ENCODE peak calls at places on chromosome 13, in ten cellular contexts. One of them, this sample, is unnamed.
A peak's percentile ranks its signal among the peaks of the same experiment; 100 is the strongest.

GRCh38 chr13:78022164-78022877 is 103.7 kb upstream of the EDNRB start:
- DNase-seq in heart left ventricle: peak; percentile 20
- DNase-seq in neural crest cell: no peak
- DNase-seq in IMR-90: peak; percentile 72
- DNase-seq in progenitor cell of endocrine pancreas: no peak
- DNase-seq in brain microvascular endothelial cell: peak; percentile 70
- DNase-seq in lower leg skin: peak; percentile 32
- DNase-seq in neural progenitor cell: no peak
- DNase-seq in tibial artery: no peak
- DNase-seq in fibroblast of lung: peak; percentile 40
- DNase-seq in this sample: peak; percentile 87

GRCh38 chr13:111114362-111115050 is 604 bp upstream of the ARHGEF7 start:
- DNase-seq in neural progenitor cell: peak; percentile 53
- DNase-seq in neural crest cell: peak; percentile 14
- DNase-seq in brain microvascular endothelial cell: peak; percentile 31
- DNase-seq in heart left ventricle: peak; percentile 46
- DNase-seq in tibial artery: peak; percentile 81
- DNase-seq in IMR-90: peak; percentile 43
- DNase-seq in fibroblast of lung: peak; percentile 36
- DNase-seq in lower leg skin: peak; percentile 40
- DNase-seq in progenitor cell of endocrine pancreas: peak; percentile 37
- DNase-seq in this sample: peak; percentile 21

GRCh38 chr13:47628666-47629065 is 372.4 kb downstream of the SUCLA2 start:
- DNase-seq in brain microvascular endothelial cell: peak; percentile 74
- DNase-seq in progenitor cell of endocrine pancreas: no peak
- DNase-seq in tibial artery: no peak
- DNase-seq in neural crest cell: no peak
- DNase-seq in fibroblast of lung: no peak
- DNase-seq in IMR-90: peak; percentile 21
- DNase-seq in neural progenitor cell: no peak
- DNase-seq in lower leg skin: no peak
- DNase-seq in heart left ventricle: no peak
- DNase-seq in this sample: peak; percentile 23

GRCh38 chr13:24605923-24606372 is 74.3 kb upstream of the ATP12A start:
- DNase-seq in tibial artery: no peak
- DNase-seq in neural crest cell: no peak
- DNase-seq in neural progenitor cell: peak; percentile 36
- DNase-seq in IMR-90: peak; percentile 11
- DNase-seq in heart left ventricle: no peak
- DNase-seq in brain microvascular endothelial cell: peak; percentile 18
- DNase-seq in lower leg skin: no peak
- DNase-seq in progenitor cell of endocrine pancreas: no peak
- DNase-seq in fibroblast of lung: peak; percentile 31
- DNase-seq in this sample: peak; percentile 50

GRCh38 chr13:50615234-50615633 is 228.3 kb downstream of the DLEU7 start:
- DNase-seq in heart left ventricle: no peak
- DNase-seq in neural progenitor cell: no peak
- DNase-seq in brain microvascular endothelial cell: no peak
- DNase-seq in tibial artery: no peak
- DNase-seq in neural crest cell: no peak
- DNase-seq in fibroblast of lung: no peak
- DNase-seq in IMR-90: no peak
- DNase-seq in progenitor cell of endocrine pancreas: no peak
- DNase-seq in lower leg skin: no peak
- DNase-seq in this sample: no peak

GRCh38 chr13:67008075-67008668 is 222.0 kb downstream of the PCDH9 start:
- DNase-seq in heart left ventricle: no peak
- DNase-seq in fibroblast of lung: peak; percentile 3
- DNase-seq in brain microvascular endothelial cell: no peak
- DNase-seq in neural progenitor cell: no peak
- DNase-seq in tibial artery: no peak
- DNase-seq in IMR-90: no peak
- DNase-seq in neural crest cell: no peak
- DNase-seq in lower leg skin: no peak
- DNase-seq in progenitor cell of endocrine pancreas: no peak
- DNase-seq in this sample: no peak

GRCh38 chr13:27619093-27619705 is 1.1 kb downstream of the LNX2 start:
- DNase-seq in fibroblast of lung: peak; percentile 63
- DNase-seq in neural crest cell: no peak
- DNase-seq in IMR-90: peak; percentile 55
- DNase-seq in lower leg skin: no peak
- DNase-seq in heart left ventricle: no peak
- DNase-seq in progenitor cell of endocrine pancreas: no peak
- DNase-seq in neural progenitor cell: no peak
- DNase-seq in brain microvascular endothelial cell: no peak
- DNase-seq in tibial artery: no peak
- DNase-seq in this sample: peak; percentile 36

GRCh38 chr13:27851049-27851448 is 58.8 kb downstream of the GSX1 start:
- DNase-seq in fibroblast of lung: no peak
- DNase-seq in brain microvascular endothelial cell: no peak
- DNase-seq in tibial artery: no peak
- DNase-seq in neural crest cell: no peak
- DNase-seq in heart left ventricle: no peak
- DNase-seq in neural progenitor cell: no peak
- DNase-seq in lower leg skin: no peak
- DNase-seq in IMR-90: no peak
- DNase-seq in progenitor cell of endocrine pancreas: no peak
- DNase-seq in this sample: no peak

GRCh38 chr13:73059460-73060250 is 850 bp downstream of the KLF5 start:
- DNase-seq in IMR-90: peak; percentile 10
- DNase-seq in brain microvascular endothelial cell: no peak
- DNase-seq in fibroblast of lung: no peak
- DNase-seq in neural progenitor cell: peak; percentile 87
- DNase-seq in lower leg skin: no peak
- DNase-seq in heart left ventricle: peak; percentile 40
- DNase-seq in progenitor cell of endocrine pancreas: peak; percentile 63
- DNase-seq in neural crest cell: peak; percentile 31
- DNase-seq in tibial artery: peak; percentile 75
- DNase-seq in this sample: no peak

GRCh38 chr13:43348397-43348796 is 325.0 kb downstream of the DNAJC15 start:
- DNase-seq in fibroblast of lung: no peak
- DNase-seq in heart left ventricle: no peak
- DNase-seq in neural crest cell: no peak
- DNase-seq in tibial artery: no peak
- DNase-seq in progenitor cell of endocrine pancreas: no peak
- DNase-seq in neural progenitor cell: no peak
- DNase-seq in brain microvascular endothelial cell: peak; percentile 59
- DNase-seq in lower leg skin: no peak
- DNase-seq in IMR-90: peak; percentile 62
- DNase-seq in this sample: peak; percentile 92

GRCh38 chr13:76884167-76884566 is 2.0 kb downstream of the KCTD12 start:
- DNase-seq in lower leg skin: no peak
- DNase-seq in neural crest cell: no peak
- DNase-seq in neural progenitor cell: peak; percentile 49
- DNase-seq in fibroblast of lung: peak; percentile 68
- DNase-seq in heart left ventricle: peak; percentile 31
- DNase-seq in tibial artery: no peak
- DNase-seq in progenitor cell of endocrine pancreas: no peak
- DNase-seq in brain microvascular endothelial cell: peak; percentile 29
- DNase-seq in IMR-90: no peak
- DNase-seq in this sample: peak; percentile 38

GRCh38 chr13:35994131-35994966 is 136.8 kb downstream of the DCLK1 start:
- DNase-seq in tibial artery: peak; percentile 86
- DNase-seq in neural crest cell: no peak
- DNase-seq in neural progenitor cell: no peak
- DNase-seq in lower leg skin: no peak
- DNase-seq in brain microvascular endothelial cell: peak; percentile 94
- DNase-seq in heart left ventricle: peak; percentile 71
- DNase-seq in progenitor cell of endocrine pancreas: no peak
- DNase-seq in fibroblast of lung: peak; percentile 99
- DNase-seq in IMR-90: peak; percentile 4
- DNase-seq in this sample: peak; percentile 75

GRCh38 chr13:78820541-78820940 is 161.6 kb upstream of the OBI1 start:
- DNase-seq in lower leg skin: no peak
- DNase-seq in IMR-90: no peak
- DNase-seq in heart left ventricle: no peak
- DNase-seq in tibial artery: no peak
- DNase-seq in fibroblast of lung: no peak
- DNase-seq in brain microvascular endothelial cell: no peak
- DNase-seq in progenitor cell of endocrine pancreas: no peak
- DNase-seq in neural crest cell: no peak
- DNase-seq in neural progenitor cell: peak; percentile 25
- DNase-seq in this sample: no peak

GRCh38 chr13:109576331-109576813 is 210.0 kb downstream of the IRS2 start:
- DNase-seq in heart left ventricle: no peak
- DNase-seq in lower leg skin: no peak
- DNase-seq in progenitor cell of endocrine pancreas: no peak
- DNase-seq in tibial artery: no peak
- DNase-seq in neural crest cell: no peak
- DNase-seq in fibroblast of lung: peak; percentile 52
- DNase-seq in brain microvascular endothelial cell: peak; percentile 10
- DNase-seq in neural progenitor cell: no peak
- DNase-seq in IMR-90: no peak
- DNase-seq in this sample: peak; percentile 23

GRCh38 chr13:51122868-51123267 is 11.8 kb upstream of the C13orf42 start:
- DNase-seq in heart left ventricle: no peak
- DNase-seq in tibial artery: no peak
- DNase-seq in neural crest cell: no peak
- DNase-seq in fibroblast of lung: no peak
- DNase-seq in brain microvascular endothelial cell: no peak
- DNase-seq in neural progenitor cell: no peak
- DNase-seq in lower leg skin: no peak
- DNase-seq in IMR-90: no peak
- DNase-seq in progenitor cell of endocrine pancreas: no peak
- DNase-seq in this sample: no peak

GRCh38 chr13:72820898-72821279 is 39.0 kb downstream of the PIBF1 start:
- DNase-seq in heart left ventricle: no peak
- DNase-seq in fibroblast of lung: no peak
- DNase-seq in IMR-90: no peak
- DNase-seq in neural crest cell: no peak
- DNase-seq in progenitor cell of endocrine pancreas: no peak
- DNase-seq in brain microvascular endothelial cell: no peak
- DNase-seq in lower leg skin: no peak
- DNase-seq in neural progenitor cell: no peak
- DNase-seq in tibial artery: no peak
- DNase-seq in this sample: no peak

GRCh38 chr13:101785858-101786257 is 333.4 kb downstream of the ITGBL1 start:
- DNase-seq in IMR-90: peak; percentile 3
- DNase-seq in tibial artery: no peak
- DNase-seq in brain microvascular endothelial cell: peak; percentile 43
- DNase-seq in fibroblast of lung: peak; percentile 27
- DNase-seq in neural crest cell: peak; percentile 2
- DNase-seq in progenitor cell of endocrine pancreas: no peak
- DNase-seq in lower leg skin: no peak
- DNase-seq in neural progenitor cell: peak; percentile 64
- DNase-seq in heart left ventricle: peak; percentile 21
- DNase-seq in this sample: peak; percentile 25

GRCh38 chr13:64088491-64088890 is 2672.8 kb upstream of the PCDH20 start:
- DNase-seq in lower leg skin: no peak
- DNase-seq in fibroblast of lung: no peak
- DNase-seq in neural progenitor cell: no peak
- DNase-seq in progenitor cell of endocrine pancreas: no peak
- DNase-seq in IMR-90: no peak
- DNase-seq in neural crest cell: no peak
- DNase-seq in brain microvascular endothelial cell: no peak
- DNase-seq in tibial artery: no peak
- DNase-seq in heart left ventricle: no peak
- DNase-seq in this sample: no peak

GRCh38 chr13:66405908-66406802 is 824.0 kb downstream of the PCDH9 start:
- DNase-seq in fibroblast of lung: peak; percentile 87
- DNase-seq in neural crest cell: no peak
- DNase-seq in brain microvascular endothelial cell: peak; percentile 37
- DNase-seq in heart left ventricle: no peak
- DNase-seq in tibial artery: no peak
- DNase-seq in lower leg skin: no peak
- DNase-seq in progenitor cell of endocrine pancreas: no peak
- DNase-seq in neural progenitor cell: peak; percentile 37
- DNase-seq in IMR-90: peak; percentile 65
- DNase-seq in this sample: peak; percentile 55

GRCh38 chr13:28659611-28659970 is 661 bp downstream of the POMP start:
- DNase-seq in brain microvascular endothelial cell: peak; percentile 37
- DNase-seq in fibroblast of lung: peak; percentile 57
- DNase-seq in IMR-90: peak; percentile 75
- DNase-seq in progenitor cell of endocrine pancreas: no peak
- DNase-seq in tibial artery: no peak
- DNase-seq in heart left ventricle: no peak
- DNase-seq in neural progenitor cell: no peak
- DNase-seq in lower leg skin: no peak
- DNase-seq in neural crest cell: no peak
- DNase-seq in this sample: peak; percentile 59

GRCh38 chr13:73865027-73865426 is 269.2 kb downstream of the KLF12 start:
- DNase-seq in tibial artery: no peak
- DNase-seq in fibroblast of lung: no peak
- DNase-seq in brain microvascular endothelial cell: no peak
- DNase-seq in neural crest cell: no peak
- DNase-seq in IMR-90: no peak
- DNase-seq in neural progenitor cell: no peak
- DNase-seq in heart left ventricle: no peak
- DNase-seq in progenitor cell of endocrine pancreas: no peak
- DNase-seq in lower leg skin: no peak
- DNase-seq in this sample: no peak

GRCh38 chr13:46603165-46603603 is 50.2 kb downstream of the LRCH1 start:
- DNase-seq in IMR-90: no peak
- DNase-seq in tibial artery: no peak
- DNase-seq in fibroblast of lung: no peak
- DNase-seq in progenitor cell of endocrine pancreas: no peak
- DNase-seq in heart left ventricle: no peak
- DNase-seq in neural progenitor cell: peak; percentile 30
- DNase-seq in lower leg skin: no peak
- DNase-seq in brain microvascular endothelial cell: no peak
- DNase-seq in neural crest cell: no peak
- DNase-seq in this sample: no peak
- TF ChIP-seq CTCF in IMR-90: peak; percentile 18
- TF ChIP-seq CTCF in tibial artery: no peak
- TF ChIP-seq CTCF in fibroblast of lung: peak; percentile 33
- TF ChIP-seq CTCF in progenitor cell of endocrine pancreas: peak; percentile 21
- TF ChIP-seq CTCF in heart left ventricle: peak; percentile 56
- TF ChIP-seq CTCF in neural progenitor cell: peak; percentile 50
- TF ChIP-seq CTCF in lower leg skin: no peak
- TF ChIP-seq CTCF in brain microvascular endothelial cell: peak; percentile 38
- TF ChIP-seq CTCF in neural crest cell: peak; percentile 45
- TF ChIP-seq CTCF in this sample: no peak

GRCh38 chr13:113881614-113882265 is 17.9 kb upstream of the GAS6 start:
- DNase-seq in neural progenitor cell: no peak
- DNase-seq in IMR-90: no peak
- DNase-seq in neural crest cell: no peak
- DNase-seq in progenitor cell of endocrine pancreas: no peak
- DNase-seq in lower leg skin: peak; percentile 34
- DNase-seq in brain microvascular endothelial cell: no peak
- DNase-seq in tibial artery: peak; percentile 68
- DNase-seq in fibroblast of lung: no peak
- DNase-seq in heart left ventricle: no peak
- DNase-seq in this sample: peak; percentile 26
- TF ChIP-seq CTCF in neural progenitor cell: no peak
- TF ChIP-seq CTCF in IMR-90: no peak
- TF ChIP-seq CTCF in neural crest cell: no peak
- TF ChIP-seq CTCF in progenitor cell of endocrine pancreas: no peak
- TF ChIP-seq CTCF in lower leg skin: no peak
- TF ChIP-seq CTCF in brain microvascular endothelial cell: no peak
- TF ChIP-seq CTCF in tibial artery: no peak
- TF ChIP-seq CTCF in fibroblast of lung: no peak
- TF ChIP-seq CTCF in heart left ventricle: no peak
- TF ChIP-seq CTCF in this sample: no peak

GRCh38 chr13:92716749-92717148 is 509.9 kb upstream of the GPC6 start:
- DNase-seq in IMR-90: peak; percentile 19
- DNase-seq in lower leg skin: no peak
- DNase-seq in tibial artery: no peak
- DNase-seq in heart left ventricle: no peak
- DNase-seq in neural crest cell: no peak
- DNase-seq in progenitor cell of endocrine pancreas: no peak
- DNase-seq in fibroblast of lung: peak; percentile 67
- DNase-seq in brain microvascular endothelial cell: peak; percentile 1
- DNase-seq in neural progenitor cell: no peak
- DNase-seq in this sample: peak; percentile 4
- TF ChIP-seq CTCF in IMR-90: peak; percentile 60
- TF ChIP-seq CTCF in lower leg skin: no peak
- TF ChIP-seq CTCF in tibial artery: peak; percentile 55
- TF ChIP-seq CTCF in heart left ventricle: peak; percentile 24
- TF ChIP-seq CTCF in neural crest cell: peak; percentile 22
- TF ChIP-seq CTCF in progenitor cell of endocrine pancreas: no peak
- TF ChIP-seq CTCF in fibroblast of lung: peak; percentile 52
- TF ChIP-seq CTCF in brain microvascular endothelial cell: peak; percentile 39
- TF ChIP-seq CTCF in neural progenitor cell: peak; percentile 31
- TF ChIP-seq CTCF in this sample: peak; percentile 11

GRCh38 chr13:22926176-22927007 is 254.4 kb upstream of the SGCG start:
- DNase-seq in IMR-90: no peak
- DNase-seq in fibroblast of lung: peak; percentile 70
- DNase-seq in neural progenitor cell: peak; percentile 27
- DNase-seq in heart left ventricle: peak; percentile 60
- DNase-seq in lower leg skin: peak; percentile 73
- DNase-seq in neural crest cell: no peak
- DNase-seq in brain microvascular endothelial cell: no peak
- DNase-seq in tibial artery: no peak
- DNase-seq in progenitor cell of endocrine pancreas: no peak
- DNase-seq in this sample: peak; percentile 17
- TF ChIP-seq CTCF in IMR-90: no peak
- TF ChIP-seq CTCF in fibroblast of lung: no peak
- TF ChIP-seq CTCF in neural progenitor cell: no peak
- TF ChIP-seq CTCF in heart left ventricle: no peak
- TF ChIP-seq CTCF in lower leg skin: no peak
- TF ChIP-seq CTCF in neural crest cell: no peak
- TF ChIP-seq CTCF in brain microvascular endothelial cell: no peak
- TF ChIP-seq CTCF in tibial artery: no peak
- TF ChIP-seq CTCF in progenitor cell of endocrine pancreas: no peak
- TF ChIP-seq CTCF in this sample: no peak